ENCODE peak calls at places on chromosome 20, in four cellular contexts. M is AG09319, Q is WERI-Rb-1, P is nephron progenitor cell. X is an unnamed sample.

GRCh38 chr20:46564241-46564957 is 13.9 kb upstream of the OCSTAMP start:
- DNase-seq in M (no peak), Q (no peak), P (no peak), X (no peak)

GRCh38 chr20:50794181-50794845 is 548 bp upstream of the BCAS4 start:
- DNase-seq in M (no peak), Q (no peak), P (no peak), X (no peak)

GRCh38 chr20:17617212-17617867 is 47.5 kb downstream of the DSTN start:
- DNase-seq in M (no peak), Q (peak), P (peak), X (peak)

GRCh38 chr20:59308493-59309201 is 8.2 kb downstream of the EDN3 start:
- DNase-seq in M (no peak), Q (no peak), P (no peak), X (no peak)

GRCh38 chr20:7496394-7497111 is 443.7 kb downstream of the HAO1 start:
- DNase-seq in M (peak), Q (no peak), P (no peak), X (peak)

GRCh38 chr20:60937581-60937980 is 314.5 kb upstream of the CDH4 start:
- DNase-seq in M (no peak), Q (no peak), P (no peak), X (no peak)

GRCh38 chr20:3420211-3420707 is 12.8 kb upstream of the DNAAF9 start:
- DNase-seq in M (no peak), Q (no peak), P (no peak), X (peak)

GRCh38 chr20:32971703-32972161 is 32.5 kb downstream of the SUN5 start:
- DNase-seq in M (no peak), Q (no peak), P (peak), X (no peak)

GRCh38 chr20:37755665-37756064 is 61.8 kb downstream of the CTNNBL1 start:
- DNase-seq in M (no peak), Q (peak), P (peak), X (no peak)

GRCh38 chr20:63089051-63089907 is 82.5 kb upstream of the BHLHE23 start:
- DNase-seq in M (no peak), Q (peak), P (peak), X (no peak)

GRCh38 chr20:23048283-23049200 is 930 bp downstream of the THBD start:
- DNase-seq in M (no peak), Q (no peak), P (peak), X (peak)

GRCh38 chr20:44733341-44734069 is 12.2 kb upstream of the KCNK15 start:
- DNase-seq in M (peak), Q (peak), P (peak), X (peak)

GRCh38 chr20:61682998-61683681 is 382.5 kb downstream of the TAF4 start:
- DNase-seq in M (no peak), Q (no peak), P (no peak), X (no peak)

GRCh38 chr20:1371235-1371782 is 21.5 kb downstream of the FKBP1A start:
- DNase-seq in M (no peak), Q (no peak), P (no peak), X (no peak)

GRCh38 chr20:21004386-21005076 is 101.6 kb downstream of the LINC00237 start:
- DNase-seq in M (no peak), Q (no peak), P (no peak), X (no peak)

GRCh38 chr20:37804584-37805566 is 98.1 kb upstream of the VSTM2L start:
- DNase-seq in M (no peak), Q (no peak), P (no peak), X (peak)

GRCh38 chr20:52190437-52191131 is 995 bp downstream of the ZFP64 start:
- DNase-seq in M (no peak), Q (peak), P (peak), X (peak)

GRCh38 chr20:5092765-5093339 is 26.9 kb downstream of the PCNA start:
- DNase-seq in M (no peak), Q (no peak), P (no peak), X (no peak)

GRCh38 chr20:48656661-48657211 is 171.1 kb downstream of the PREX1 start:
- DNase-seq in M (no peak), Q (no peak), P (peak), X (no peak)
- TF ChIP-seq CTCF in M (peak), Q (no peak), P (no peak), X (peak)

GRCh38 chr20:19901226-19901625 is 115.9 kb upstream of the NAA20 start:
- DNase-seq in M (no peak), Q (no peak), P (no peak), X (no peak)
- TF ChIP-seq CTCF in M (no peak), Q (no peak), P (no peak), X (no peak)

DNA sequence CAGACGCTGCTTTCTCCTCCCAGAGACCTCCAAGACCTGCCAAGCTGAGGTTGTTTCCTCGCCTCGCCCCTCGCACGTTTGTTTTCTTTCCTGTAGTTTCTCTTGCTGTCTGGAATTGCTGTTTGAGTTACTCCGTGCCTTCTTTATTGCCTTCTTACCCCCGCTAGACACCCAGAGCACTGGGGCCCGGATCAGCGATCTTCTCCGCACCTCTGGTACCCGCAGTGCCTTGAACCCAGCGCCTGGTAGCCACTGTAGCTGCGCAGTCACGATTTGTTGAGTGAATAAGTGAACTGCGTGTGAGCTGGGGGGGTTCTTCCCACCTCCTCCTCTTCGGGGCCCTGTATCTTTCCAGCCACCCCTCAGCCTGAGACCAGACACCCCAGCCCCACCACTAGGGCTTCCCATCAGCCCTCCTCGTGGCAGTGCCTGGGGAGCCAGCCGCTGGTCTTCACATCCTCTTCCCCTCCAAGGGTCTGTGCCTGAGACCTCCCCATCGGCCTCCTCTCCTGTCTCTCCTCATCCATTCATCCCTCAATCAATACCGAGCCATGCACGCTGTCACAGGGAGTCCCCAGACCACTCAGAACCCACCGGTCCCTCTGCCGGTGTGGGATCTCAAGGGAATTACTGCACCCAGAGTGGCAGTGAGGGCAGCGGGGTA is 849 bp upstream of the BMP7 start:
- DNase-seq in M (no peak), Q (no peak), P (no peak), X (no peak)
- TF ChIP-seq CTCF in M (no peak), Q (no peak), P (no peak), X (no peak)

GRCh38 chr20:43438578-43439316 is 18.9 kb upstream of the SRSF6 start:
- DNase-seq in M (no peak), Q (no peak), P (no peak), X (no peak)

GRCh38 chr20:43446361-43446879 is 11.3 kb upstream of the SRSF6 start:
- DNase-seq in M (no peak), Q (no peak), P (no peak), X (no peak)

GRCh38 chr20:43440531-43440930 is 17.2 kb upstream of the SRSF6 start:
- DNase-seq in M (no peak), Q (no peak), P (no peak), X (no peak)

GRCh38 chr20:43444107-43444506 is 13.6 kb upstream of the SRSF6 start:
- DNase-seq in M (no peak), Q (no peak), P (no peak), X (no peak)

GRCh38 chr20:43442310-43442880 is 15.3 kb upstream of the SRSF6 start:
- DNase-seq in M (no peak), Q (no peak), P (no peak), X (no peak)
- TF ChIP-seq CTCF in M (peak), Q (peak), P (peak), X (peak)

GRCh38 chr20:48189177-48189576 is 403.9 kb upstream of the SULF2 start:
- DNase-seq in M (peak), Q (peak), P (no peak), X (peak)
- TF ChIP-seq CTCF in M (peak), Q (peak), P (no peak), X (peak)

GRCh38 chr20:40254023-40254772 is 434.8 kb downstream of the MAFB start:
- DNase-seq in M (no peak), Q (no peak), P (no peak), X (peak)

GRCh38 chr20:40257763-40258162 is 431.3 kb downstream of the MAFB start:
- DNase-seq in M (no peak), Q (no peak), P (no peak), X (no peak)

GRCh38 chr20:40258931-40259330 is 430.1 kb downstream of the MAFB start:
- DNase-seq in M (no peak), Q (no peak), P (no peak), X (no peak)

GRCh38 chr20:40251284-40251932 is 437.6 kb downstream of the MAFB start:
- DNase-seq in M (peak), Q (peak), P (peak), X (peak)

GRCh38 chr20:40255368-40255767 is 433.7 kb downstream of the MAFB start:
- DNase-seq in M (no peak), Q (no peak), P (no peak), X (peak)
- TF ChIP-seq CTCF in M (peak), Q (no peak), P (no peak), X (peak)